ENCODE peak calls at places on chromosome 6, in six cellular contexts. One of them, this sample, is unnamed.

GRCh38 chr6:163637524-163637923 is 223.0 kb downstream of the QKI start:
- DNase-seq in H9: no peak
- DNase-seq in activated B cell treated with CpG ODN at 0.5 μM for 24 hours: no peak
- DNase-seq in brain microvascular endothelial cell: no peak
- DNase-seq in adrenal gland: no peak
- DNase-seq in AG10803: no peak
- DNase-seq in this sample: no peak

GRCh38 chr6:30842754-30843610 is 41.3 kb upstream of the DDR1 start:
- DNase-seq in H9: no peak
- DNase-seq in activated B cell treated with CpG ODN at 0.5 μM for 24 hours: no peak
- DNase-seq in brain microvascular endothelial cell: no peak
- DNase-seq in adrenal gland: no peak
- DNase-seq in AG10803: peak; percentile 55
- DNase-seq in this sample: no peak

GRCh38 chr6:7157752-7158616 is 50.2 kb downstream of the RREB1 start:
- DNase-seq in H9: no peak
- DNase-seq in activated B cell treated with CpG ODN at 0.5 μM for 24 hours: no peak
- DNase-seq in brain microvascular endothelial cell: no peak
- DNase-seq in adrenal gland: no peak
- DNase-seq in AG10803: peak; percentile 84
- DNase-seq in this sample: no peak

GRCh38 chr6:43509984-43510826 is at the start of gene LRRC73:
- DNase-seq in H9: peak; percentile 83
- DNase-seq in activated B cell treated with CpG ODN at 0.5 μM for 24 hours: peak; percentile 90
- DNase-seq in brain microvascular endothelial cell: peak; percentile 62
- DNase-seq in adrenal gland: peak; percentile 95
- DNase-seq in AG10803: peak; percentile 80
- DNase-seq in this sample: peak; percentile 91

GRCh38 chr6:134642217-134642616 is 307.7 kb downstream of the ALDH8A1 start:
- DNase-seq in H9: no peak
- DNase-seq in activated B cell treated with CpG ODN at 0.5 μM for 24 hours: no peak
- DNase-seq in brain microvascular endothelial cell: no peak
- DNase-seq in adrenal gland: no peak
- DNase-seq in AG10803: peak; percentile 76
- DNase-seq in this sample: no peak

GRCh38 chr6:15441215-15441868 is 195.5 kb downstream of the JARID2 start:
- DNase-seq in H9: peak; percentile 6
- DNase-seq in activated B cell treated with CpG ODN at 0.5 μM for 24 hours: no peak
- DNase-seq in brain microvascular endothelial cell: peak; percentile 70
- DNase-seq in adrenal gland: peak; percentile 45
- DNase-seq in AG10803: peak; percentile 81
- DNase-seq in this sample: no peak

GRCh38 chr6:10954590-10955010 is 67.7 kb downstream of the SYCP2L start:
- DNase-seq in H9: peak; percentile 90
- DNase-seq in activated B cell treated with CpG ODN at 0.5 μM for 24 hours: peak; percentile 59
- DNase-seq in brain microvascular endothelial cell: peak; percentile 81
- DNase-seq in adrenal gland: peak; percentile 75
- DNase-seq in AG10803: peak; percentile 71
- DNase-seq in this sample: peak; percentile 85

GRCh38 chr6:170232186-170233002 is 58.5 kb downstream of the DLL1 start:
- DNase-seq in H9: no peak
- DNase-seq in activated B cell treated with CpG ODN at 0.5 μM for 24 hours: no peak
- DNase-seq in brain microvascular endothelial cell: no peak
- DNase-seq in adrenal gland: no peak
- DNase-seq in AG10803: no peak
- DNase-seq in this sample: no peak

GRCh38 chr6:28002181-28002580 is 45.1 kb downstream of the OR2B6 start:
- DNase-seq in H9: no peak
- DNase-seq in activated B cell treated with CpG ODN at 0.5 μM for 24 hours: no peak
- DNase-seq in brain microvascular endothelial cell: no peak
- DNase-seq in adrenal gland: no peak
- DNase-seq in AG10803: no peak
- DNase-seq in this sample: no peak

GRCh38 chr6:164926686-164927085 is 382.7 kb downstream of the C6orf118 start:
- DNase-seq in H9: no peak
- DNase-seq in activated B cell treated with CpG ODN at 0.5 μM for 24 hours: no peak
- DNase-seq in brain microvascular endothelial cell: no peak
- DNase-seq in adrenal gland: no peak
- DNase-seq in AG10803: no peak
- DNase-seq in this sample: no peak

GRCh38 chr6:140602843-140603242 is 1228.4 kb upstream of the CITED2 start:
- DNase-seq in H9: no peak
- DNase-seq in activated B cell treated with CpG ODN at 0.5 μM for 24 hours: no peak
- DNase-seq in brain microvascular endothelial cell: no peak
- DNase-seq in adrenal gland: no peak
- DNase-seq in AG10803: peak; percentile 17
- DNase-seq in this sample: no peak

GRCh38 chr6:37654727-37655500 is 42.8 kb downstream of the MDGA1 start:
- DNase-seq in H9: no peak
- DNase-seq in activated B cell treated with CpG ODN at 0.5 μM for 24 hours: no peak
- DNase-seq in brain microvascular endothelial cell: no peak
- DNase-seq in adrenal gland: no peak
- DNase-seq in AG10803: no peak
- DNase-seq in this sample: no peak

GRCh38 chr6:26457796-26458688 is at the start of gene BTN2A1:
- DNase-seq in H9: peak; percentile 87
- DNase-seq in activated B cell treated with CpG ODN at 0.5 μM for 24 hours: peak; percentile 49
- DNase-seq in brain microvascular endothelial cell: peak; percentile 95
- DNase-seq in adrenal gland: peak; percentile 90
- DNase-seq in AG10803: peak; percentile 93
- DNase-seq in this sample: no peak

GRCh38 chr6:149445095-149445466 is 39.7 kb downstream of the ZC3H12D start:
- DNase-seq in H9: no peak
- DNase-seq in activated B cell treated with CpG ODN at 0.5 μM for 24 hours: no peak
- DNase-seq in brain microvascular endothelial cell: no peak
- DNase-seq in adrenal gland: no peak
- DNase-seq in AG10803: no peak
- DNase-seq in this sample: no peak

GRCh38 chr6:41527721-41528408 is 18.3 kb upstream of the FOXP4 start:
- DNase-seq in H9: no peak
- DNase-seq in activated B cell treated with CpG ODN at 0.5 μM for 24 hours: no peak
- DNase-seq in brain microvascular endothelial cell: peak; percentile 7
- DNase-seq in adrenal gland: peak; percentile 31
- DNase-seq in AG10803: peak; percentile 28
- DNase-seq in this sample: no peak

DNA sequence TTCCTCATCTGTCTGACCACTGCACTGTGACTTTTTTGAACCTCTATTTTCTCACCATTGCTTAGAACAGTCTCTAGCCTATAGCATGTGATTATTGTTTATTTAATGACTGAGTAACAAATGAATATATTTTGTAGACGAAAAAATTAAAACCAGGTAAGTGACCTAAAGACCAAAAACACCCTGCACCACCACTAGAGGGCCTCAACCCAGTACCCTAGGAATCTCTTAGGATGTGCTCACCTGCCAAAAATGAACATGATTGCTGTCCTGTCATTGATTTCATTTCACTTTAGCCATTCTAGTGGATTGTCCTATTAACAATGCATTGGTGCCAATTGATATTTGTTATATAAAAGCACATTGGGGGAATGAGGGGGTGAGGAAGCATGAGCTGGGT is 199.1 kb downstream of the COL9A1 start:
- DNase-seq in H9: no peak
- DNase-seq in activated B cell treated with CpG ODN at 0.5 μM for 24 hours: no peak
- DNase-seq in brain microvascular endothelial cell: no peak
- DNase-seq in adrenal gland: no peak
- DNase-seq in AG10803: no peak
- DNase-seq in this sample: no peak
- TF ChIP-seq CTCF in H9: peak; percentile 79
- TF ChIP-seq CTCF in activated B cell treated with CpG ODN at 0.5 μM for 24 hours: no peak
- TF ChIP-seq CTCF in brain microvascular endothelial cell: peak; percentile 66
- TF ChIP-seq CTCF in adrenal gland: peak; percentile 36
- TF ChIP-seq CTCF in AG10803: peak; percentile 50
- TF ChIP-seq CTCF in this sample: peak; percentile 65

DNA sequence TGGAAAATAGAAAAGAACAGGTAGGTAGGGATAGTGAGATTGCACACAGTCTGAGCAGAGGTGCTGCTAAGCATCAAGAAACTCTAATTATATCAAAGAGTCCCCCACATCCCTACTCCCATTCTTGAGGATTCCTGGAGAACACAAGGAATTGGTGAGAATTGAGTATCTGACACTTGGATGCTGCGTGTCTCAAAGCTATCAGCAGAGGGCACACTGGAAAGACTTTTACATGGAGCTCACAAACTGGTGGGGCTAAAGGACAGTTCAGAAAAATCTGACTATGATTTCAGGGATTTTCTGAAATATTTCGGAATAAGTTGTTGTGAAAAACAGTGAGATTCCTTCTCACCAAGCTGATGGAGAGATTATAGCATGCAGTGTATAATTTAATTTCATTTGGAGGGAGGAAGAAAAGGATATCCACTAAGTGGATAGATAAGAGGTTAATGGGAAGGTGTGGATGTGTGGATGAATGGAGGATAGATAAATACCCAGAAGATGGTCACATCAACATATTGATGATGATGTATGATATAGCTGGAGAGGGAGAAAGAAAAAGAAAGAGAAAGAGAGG is 215.4 kb upstream of the DEFB112 start:
- DNase-seq in H9: no peak
- DNase-seq in activated B cell treated with CpG ODN at 0.5 μM for 24 hours: no peak
- DNase-seq in brain microvascular endothelial cell: peak; percentile 9
- DNase-seq in adrenal gland: peak; percentile 28
- DNase-seq in AG10803: no peak
- DNase-seq in this sample: no peak
- TF ChIP-seq CTCF in H9: peak; percentile 70
- TF ChIP-seq CTCF in activated B cell treated with CpG ODN at 0.5 μM for 24 hours: no peak
- TF ChIP-seq CTCF in brain microvascular endothelial cell: peak; percentile 49
- TF ChIP-seq CTCF in adrenal gland: peak; percentile 17
- TF ChIP-seq CTCF in AG10803: peak; percentile 29
- TF ChIP-seq CTCF in this sample: peak; percentile 70

GRCh38 chr6:12640438-12640837 is 76.1 kb upstream of the PHACTR1 start:
- DNase-seq in H9: no peak
- DNase-seq in activated B cell treated with CpG ODN at 0.5 μM for 24 hours: no peak
- DNase-seq in brain microvascular endothelial cell: no peak
- DNase-seq in adrenal gland: no peak
- DNase-seq in AG10803: no peak
- DNase-seq in this sample: no peak

GRCh38 chr6:12635813-12636212 is 80.8 kb upstream of the PHACTR1 start:
- DNase-seq in H9: no peak
- DNase-seq in activated B cell treated with CpG ODN at 0.5 μM for 24 hours: no peak
- DNase-seq in brain microvascular endothelial cell: no peak
- DNase-seq in adrenal gland: no peak
- DNase-seq in AG10803: peak; percentile 39
- DNase-seq in this sample: no peak

GRCh38 chr6:12637960-12638641 is 78.5 kb upstream of the PHACTR1 start:
- DNase-seq in H9: peak; percentile 80
- DNase-seq in activated B cell treated with CpG ODN at 0.5 μM for 24 hours: no peak
- DNase-seq in brain microvascular endothelial cell: peak; percentile 74
- DNase-seq in adrenal gland: peak; percentile 51
- DNase-seq in AG10803: peak; percentile 83
- DNase-seq in this sample: no peak

GRCh38 chr6:12635375-12635774 is 81.2 kb upstream of the PHACTR1 start:
- DNase-seq in H9: no peak
- DNase-seq in activated B cell treated with CpG ODN at 0.5 μM for 24 hours: no peak
- DNase-seq in brain microvascular endothelial cell: no peak
- DNase-seq in adrenal gland: no peak
- DNase-seq in AG10803: no peak
- DNase-seq in this sample: no peak

DNA sequence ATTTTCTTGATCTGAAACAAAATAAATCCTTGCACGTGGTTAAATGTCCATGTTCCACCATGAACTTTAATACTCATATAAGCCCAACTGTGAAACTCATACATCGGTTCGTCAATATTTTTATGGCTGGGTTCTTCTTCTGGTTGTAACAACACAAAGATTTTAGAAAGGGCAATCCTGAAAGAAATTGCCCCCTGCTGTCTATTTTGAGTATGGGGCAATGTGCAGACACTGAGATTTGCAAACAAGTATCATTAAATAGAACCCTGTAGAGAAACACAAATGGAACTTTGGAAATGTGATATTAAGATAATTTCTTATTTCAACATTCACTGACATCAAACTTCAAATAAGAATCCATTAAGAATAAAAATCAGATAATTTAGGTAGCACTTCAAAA is 80.2 kb upstream of the PHACTR1 start:
- DNase-seq in H9: no peak
- DNase-seq in activated B cell treated with CpG ODN at 0.5 μM for 24 hours: no peak
- DNase-seq in brain microvascular endothelial cell: no peak
- DNase-seq in adrenal gland: no peak
- DNase-seq in AG10803: no peak
- DNase-seq in this sample: no peak
- TF ChIP-seq CTCF in H9: peak; percentile 41
- TF ChIP-seq CTCF in activated B cell treated with CpG ODN at 0.5 μM for 24 hours: no peak
- TF ChIP-seq CTCF in brain microvascular endothelial cell: peak; percentile 7
- TF ChIP-seq CTCF in adrenal gland: no peak
- TF ChIP-seq CTCF in AG10803: peak; percentile 25
- TF ChIP-seq CTCF in this sample: peak; percentile 57

GRCh38 chr6:78523622-78524021 is 343.7 kb upstream of the IRAK1BP1 start:
- DNase-seq in H9: no peak
- DNase-seq in activated B cell treated with CpG ODN at 0.5 μM for 24 hours: no peak
- DNase-seq in brain microvascular endothelial cell: no peak
- DNase-seq in adrenal gland: no peak
- DNase-seq in AG10803: no peak
- DNase-seq in this sample: no peak

GRCh38 chr6:78530208-78530607 is 337.1 kb upstream of the IRAK1BP1 start:
- DNase-seq in H9: peak; percentile 31
- DNase-seq in activated B cell treated with CpG ODN at 0.5 μM for 24 hours: no peak
- DNase-seq in brain microvascular endothelial cell: no peak
- DNase-seq in adrenal gland: no peak
- DNase-seq in AG10803: no peak
- DNase-seq in this sample: no peak

GRCh38 chr6:78525961-78526360 is 341.4 kb upstream of the IRAK1BP1 start:
- DNase-seq in H9: no peak
- DNase-seq in activated B cell treated with CpG ODN at 0.5 μM for 24 hours: no peak
- DNase-seq in brain microvascular endothelial cell: no peak
- DNase-seq in adrenal gland: no peak
- DNase-seq in AG10803: no peak
- DNase-seq in this sample: no peak

GRCh38 chr6:78528926-78529325 is 338.4 kb upstream of the IRAK1BP1 start:
- DNase-seq in H9: no peak
- DNase-seq in activated B cell treated with CpG ODN at 0.5 μM for 24 hours: no peak
- DNase-seq in brain microvascular endothelial cell: no peak
- DNase-seq in adrenal gland: no peak
- DNase-seq in AG10803: no peak
- DNase-seq in this sample: no peak

DNA sequence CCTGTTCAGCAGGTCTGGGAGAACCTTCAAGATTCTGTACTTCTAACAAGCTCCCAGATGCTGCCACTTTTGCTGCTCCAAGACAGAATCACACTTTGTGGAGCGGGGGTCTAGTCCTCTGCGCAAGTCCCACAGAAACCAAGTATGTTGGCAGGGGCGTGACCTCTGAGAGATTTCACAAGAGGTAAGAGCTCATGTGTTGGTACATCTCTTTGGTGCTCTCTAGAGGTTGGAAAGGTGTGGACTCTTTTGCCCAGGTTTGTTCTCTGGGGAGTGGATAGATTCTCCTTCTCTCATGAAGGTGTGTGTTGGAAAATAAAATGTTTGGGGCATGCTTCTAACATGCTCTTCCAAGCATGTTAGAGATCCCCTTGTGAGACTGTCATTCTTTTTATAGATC is 340.9 kb upstream of the IRAK1BP1 start:
- DNase-seq in H9: no peak
- DNase-seq in activated B cell treated with CpG ODN at 0.5 μM for 24 hours: no peak
- DNase-seq in brain microvascular endothelial cell: no peak
- DNase-seq in adrenal gland: no peak
- DNase-seq in AG10803: no peak
- DNase-seq in this sample: no peak
- TF ChIP-seq CTCF in H9: no peak
- TF ChIP-seq CTCF in activated B cell treated with CpG ODN at 0.5 μM for 24 hours: no peak
- TF ChIP-seq CTCF in brain microvascular endothelial cell: no peak
- TF ChIP-seq CTCF in adrenal gland: no peak
- TF ChIP-seq CTCF in AG10803: no peak
- TF ChIP-seq CTCF in this sample: no peak